ENCODE peak calls at places on chromosomes 5 and 9, in four cellular contexts. S is HFF-Myc, U is Right ventricle myocardium superior, E is HEK293T. A is an unnamed sample.

GRCh38 chr5:177496111-177497010 is 1.0 kb downstream of the PDLIM7 start:
- DNase-seq in E (peak; percentile 91), S (peak; percentile 76), U (peak; percentile 83), A (peak; percentile 79)

GRCh38 chr9:133257398-133258053 is 17.5 kb downstream of the ABO start:
- DNase-seq in E (no peak), S (no peak), U (peak; percentile 73), A (no peak)

GRCh38 chr9:135006911-135007570 is 80.4 kb upstream of the OLFM1 start:
- DNase-seq in S (no peak), E (no peak), U (no peak), A (no peak)

GRCh38 chr9:131310833-131311554 is 21.5 kb downstream of the PLPP7 start:
- DNase-seq in S (no peak), E (no peak), U (no peak), A (no peak)

GRCh38 chr5:57698785-57699184 is 216.2 kb upstream of the ACTBL2 start:
- DNase-seq in U (no peak), E (no peak), S (no peak), A (peak; percentile 15)

GRCh38 chr5:8829322-8830029 is 716.4 kb downstream of the SEMA5A start:
- DNase-seq in U (no peak), E (no peak), S (peak; percentile 87), A (no peak)

GRCh38 chr5:74094096-74094778 is 468.2 kb downstream of the ARHGEF28 start:
- DNase-seq in S (no peak), E (no peak), U (no peak), A (no peak)

GRCh38 chr5:148937239-148937638 is 110.8 kb downstream of the ADRB2 start:
- DNase-seq in E (no peak), S (no peak), U (no peak), A (no peak)

GRCh38 chr5:180343110-180343845 is 9.9 kb downstream of the GFPT2 start:
- DNase-seq in U (no peak), E (no peak), S (no peak), A (no peak)

GRCh38 chr9:136545065-136545965 is 533 bp downstream of the NOTCH1 start:
- DNase-seq in E (no peak), U (peak; percentile 62), S (no peak), A (no peak)

GRCh38 chr9:89730715-89731114 is 125.9 kb downstream of the GADD45G start:
- DNase-seq in E (no peak), U (peak; percentile 27), S (no peak), A (peak; percentile 84)

A was measured in T47D.